ENCODE peak calls at places on chromosome 4, in eight cellular contexts. Z, L, G, C, S, P, Y and R are unnamed samples.

GRCh38 chr4:56959064-56959463 is 18.3 kb downstream of the NOA1 start:
- DNase-seq in Z (no peak), L (no peak), G (no peak), C (no peak), S (no peak), P (no peak), Y (no peak), R (no peak)

GRCh38 chr4:141713771-141714445 is 77.5 kb downstream of the IL15 start:
- DNase-seq in Z (no peak), L (no peak), G (no peak), C (peak), S (no peak), P (no peak), Y (no peak), R (peak)

GRCh38 chr4:158941321-158941720 is 161.6 kb upstream of the RAPGEF2 start:
- DNase-seq in Z (no peak), L (no peak), G (no peak), C (no peak), S (no peak), P (no peak), Y (no peak), R (no peak)

GRCh38 chr4:122632396-122633143 is 11.7 kb upstream of the IL21 start:
- DNase-seq in Z (no peak), L (no peak), G (no peak), C (no peak), S (no peak), P (no peak), Y (no peak), R (no peak)

GRCh38 chr4:114780205-114780604 is 181.6 kb downstream of the UGT8 start:
- DNase-seq in Z (peak), L (peak), G (no peak), C (peak), S (no peak), P (no peak), Y (no peak), R (peak)

GRCh38 chr4:137390141-137390540 is 142.2 kb downstream of the PCDH18 start:
- DNase-seq in Z (no peak), L (no peak), G (no peak), C (no peak), S (no peak), P (no peak), Y (no peak), R (no peak)

GRCh38 chr4:26751838-26752237 is 108.8 kb upstream of the STIM2 start:
- DNase-seq in Z (no peak), L (no peak), G (no peak), C (no peak), S (no peak), P (no peak), Y (no peak), R (no peak)

GRCh38 chr4:68129793-68130192 is at the start of gene TMPRSS11F:
- DNase-seq in Z (no peak), L (no peak), G (no peak), C (peak), S (no peak), P (no peak), Y (no peak), R (no peak)

GRCh38 chr4:163494360-163495241 is at the start of gene TMA16:
- DNase-seq in Z (peak), L (peak), G (peak), C (peak), S (peak), P (peak), Y (peak), R (peak)

GRCh38 chr4:124711469-124712416 is 789 bp downstream of the ANKRD50 start:
- DNase-seq in Z (peak), L (peak), G (no peak), C (peak), S (no peak), P (no peak), Y (no peak), R (peak)

GRCh38 chr4:78688385-78688784 is 87.8 kb upstream of the BMP2K start:
- DNase-seq in Z (no peak), L (no peak), G (no peak), C (no peak), S (no peak), P (no peak), Y (no peak), R (no peak)

GRCh38 chr4:109588176-109588575 is 28.1 kb downstream of the MCUB start:
- DNase-seq in Z (no peak), L (no peak), G (no peak), C (no peak), S (no peak), P (no peak), Y (no peak), R (no peak)

GRCh38 chr4:73589261-73589847 is 30.9 kb downstream of the RASSF6 start:
- DNase-seq in Z (no peak), L (no peak), G (no peak), C (peak), S (no peak), P (no peak), Y (no peak), R (no peak)

GRCh38 chr4:107546637-107547036 is 173.4 kb downstream of the PAPSS1 start:
- DNase-seq in Z (no peak), L (no peak), G (no peak), C (no peak), S (no peak), P (no peak), Y (no peak), R (no peak)

GRCh38 chr4:41839945-41840854 is 91.7 kb upstream of the PHOX2B start:
- DNase-seq in Z (no peak), L (no peak), G (no peak), C (no peak), S (no peak), P (no peak), Y (no peak), R (no peak)

GRCh38 chr4:113809313-113809712 is 47.8 kb upstream of the CAMK2D start:
- DNase-seq in Z (no peak), L (no peak), G (no peak), C (no peak), S (no peak), P (peak), Y (no peak), R (no peak)

GRCh38 chr4:11670304-11670703 is 241.6 kb upstream of the HS3ST1 start:
- DNase-seq in Z (no peak), L (no peak), G (no peak), C (no peak), S (no peak), P (no peak), Y (no peak), R (no peak)

GRCh38 chr4:183772361-183772760 is 113.3 kb downstream of the TRAPPC11 start:
- DNase-seq in Z (no peak), L (no peak), G (no peak), C (no peak), S (no peak), P (no peak), Y (no peak), R (no peak)

GRCh38 chr4:75723117-75723801 is 1.1 kb upstream of the USO1 start:
- DNase-seq in Z (no peak), L (no peak), G (no peak), C (no peak), S (no peak), P (no peak), Y (no peak), R (no peak)

GRCh38 chr4:168711197-168712120 is 214.6 kb downstream of the PALLD start:
- DNase-seq in Z (no peak), L (no peak), G (no peak), C (no peak), S (no peak), P (no peak), Y (no peak), R (no peak)

GRCh38 chr4:131534944-131535640 is 1614.0 kb upstream of the PCDH10 start:
- DNase-seq in Z (no peak), L (no peak), G (no peak), C (no peak), S (no peak), P (no peak), Y (no peak), R (no peak)

GRCh38 chr4:15420642-15421041 is 7.2 kb upstream of the C1QTNF7 start:
- DNase-seq in Z (no peak), L (no peak), G (no peak), C (peak), S (no peak), P (no peak), Y (no peak), R (no peak)

GRCh38 chr4:114474401-114474800 is 124.2 kb upstream of the UGT8 start:
- DNase-seq in Z (no peak), L (no peak), G (no peak), C (no peak), S (no peak), P (no peak), Y (no peak), R (no peak)

GRCh38 chr4:34615315-34615714 is 1629.0 kb downstream of the ARAP2 start:
- DNase-seq in Z (no peak), L (no peak), G (no peak), C (no peak), S (no peak), P (no peak), Y (no peak), R (peak)

GRCh38 chr4:30600246-30600645 is 119.9 kb upstream of the PCDH7 start:
- DNase-seq in Z (no peak), L (no peak), G (no peak), C (peak), S (no peak), P (no peak), Y (no peak), R (no peak)

GRCh38 chr4:119131160-119131559 is 4.5 kb upstream of the MYOZ2 start:
- DNase-seq in Z (no peak), L (no peak), G (no peak), C (no peak), S (no peak), P (no peak), Y (no peak), R (no peak)

GRCh38 chr4:139825523-139826014 is 159.9 kb downstream of the MGST2 start:
- DNase-seq in Z (no peak), L (peak), G (no peak), C (peak), S (no peak), P (no peak), Y (no peak), R (no peak)

DNA sequence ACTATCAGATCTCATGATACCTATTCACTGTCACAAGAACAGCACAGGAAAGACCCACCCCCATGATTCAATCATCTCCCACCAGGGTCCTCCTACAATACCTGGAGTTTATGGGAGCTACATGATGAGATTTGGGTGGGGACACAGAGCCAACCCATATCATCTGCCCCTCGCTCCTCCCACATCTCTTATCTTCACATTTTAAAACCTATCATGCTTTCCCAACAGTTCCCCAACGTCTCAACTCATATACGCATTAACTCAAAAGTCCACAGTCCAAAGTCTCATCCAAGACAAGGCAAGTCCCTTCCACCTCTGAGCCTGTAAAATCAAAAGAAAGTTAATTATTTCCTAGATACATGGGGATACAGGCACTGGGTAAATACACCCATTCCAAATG is 1185.2 kb downstream of the PCDH7 start:
- DNase-seq in Z (no peak), L (no peak), G (no peak), C (no peak), S (no peak), P (no peak), Y (no peak), R (no peak)
- H3K27ac ChIP-seq in Z (no peak), L (no peak), G (no peak), C (no peak), S (no peak), P (no peak), Y (no peak), R (no peak)

GRCh38 chr4:52823478-52824092 is 38.5 kb upstream of the RASL11B start:
- DNase-seq in Z (no peak), L (no peak), G (no peak), C (no peak), S (no peak), P (no peak), Y (no peak), R (no peak)
- H3K27ac ChIP-seq in Z (no peak), L (no peak), G (peak), C (no peak), S (no peak), P (no peak), Y (no peak), R (no peak)

DNA sequence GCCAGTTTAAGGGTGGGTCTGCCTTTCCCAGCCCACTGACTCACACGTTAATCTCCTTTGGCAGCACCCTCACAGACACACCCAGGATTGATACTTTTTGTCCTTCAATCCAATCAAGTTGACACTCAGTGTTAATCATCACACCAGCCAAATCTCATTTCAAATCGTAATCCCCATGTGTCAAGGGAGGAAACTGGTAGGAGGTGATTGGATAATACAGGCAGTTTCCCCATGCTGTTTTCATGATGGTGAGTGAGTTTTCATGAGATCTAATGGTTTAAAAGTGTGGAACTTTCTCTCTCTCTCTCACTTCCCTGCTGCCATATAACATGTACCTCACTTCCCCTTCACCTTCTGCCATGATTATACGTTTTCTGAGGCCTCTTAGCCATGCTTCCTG is 647.2 kb upstream of the FRG1 start:
- DNase-seq in Z (no peak), L (no peak), G (no peak), C (peak), S (no peak), P (no peak), Y (no peak), R (no peak)
- H3K27ac ChIP-seq in Z (no peak), L (no peak), G (no peak), C (no peak), S (no peak), P (no peak), Y (no peak), R (no peak)

GRCh38 chr4:7650606-7651400 is 216.1 kb upstream of the PSAPL1 start:
- DNase-seq in Z (peak), L (peak), G (no peak), C (peak), S (no peak), P (no peak), Y (no peak), R (peak)
- H3K27ac ChIP-seq in Z (peak), L (no peak), G (no peak), C (no peak), S (no peak), P (no peak), Y (no peak), R (peak)

GRCh38 chr4:18698119-18698883 is 676.7 kb upstream of the LCORL start:
- DNase-seq in Z (peak), L (no peak), G (no peak), C (peak), S (no peak), P (no peak), Y (no peak), R (no peak)
- H3K27ac ChIP-seq in Z (peak), L (no peak), G (no peak), C (no peak), S (no peak), P (no peak), Y (no peak), R (no peak)

GRCh38 chr4:153566751-153567150 is 100.6 kb downstream of the TMEM131L start:
- DNase-seq in Z (no peak), L (no peak), G (no peak), C (no peak), S (peak), P (peak), Y (no peak), R (no peak)
- H3K27ac ChIP-seq in Z (no peak), L (no peak), G (no peak), C (no peak), S (peak), P (peak), Y (no peak), R (no peak)

DNA sequence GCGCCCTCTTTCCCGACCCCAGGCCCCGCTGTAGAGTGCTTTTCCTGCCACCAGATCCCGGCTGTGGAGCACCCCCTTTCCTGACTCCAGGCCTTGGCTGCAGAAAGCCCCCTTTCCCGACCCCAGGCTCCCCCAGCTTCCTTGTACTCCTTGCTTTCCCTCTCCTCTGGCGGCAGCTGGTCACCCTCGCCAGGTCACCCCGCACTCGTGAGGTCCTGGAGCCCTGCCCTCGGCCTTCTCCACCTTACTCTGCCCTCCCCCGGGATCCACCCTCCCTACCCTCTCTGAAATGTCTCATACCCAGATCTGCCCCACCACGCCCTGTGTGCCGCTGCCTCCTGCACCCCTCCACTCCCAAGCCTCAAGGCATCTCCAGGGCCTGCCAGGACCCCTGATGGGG is 25.0 kb upstream of the C4orf50 start:
- DNase-seq in Z (no peak), L (no peak), G (no peak), C (no peak), S (no peak), P (no peak), Y (no peak), R (no peak)
- H3K27ac ChIP-seq in Z (no peak), L (no peak), G (no peak), C (no peak), S (no peak), P (no peak), Y (no peak), R (no peak)

DNA sequence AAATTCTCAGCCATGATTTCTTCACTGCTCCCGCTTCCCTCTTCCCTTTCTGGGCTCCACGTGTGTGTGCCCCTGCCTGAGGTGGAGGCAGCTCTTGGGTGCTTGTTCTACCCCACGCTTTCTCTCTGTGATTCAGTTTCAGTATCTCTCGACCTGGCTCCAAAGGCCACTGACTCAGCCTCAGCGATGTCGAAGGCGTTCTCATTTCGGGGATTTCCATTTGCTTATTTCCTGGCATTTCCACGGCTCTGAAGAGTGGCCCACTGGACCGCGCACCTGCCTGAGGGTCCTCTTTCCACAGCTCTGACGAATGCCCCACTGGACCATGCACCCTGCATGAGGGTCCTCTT is 52.4 kb downstream of the GAK start:
- DNase-seq in Z (no peak), L (no peak), G (no peak), C (no peak), S (no peak), P (no peak), Y (no peak), R (no peak)
- H3K27ac ChIP-seq in Z (no peak), L (no peak), G (no peak), C (no peak), S (no peak), P (no peak), Y (no peak), R (no peak)

GRCh38 chr4:40196724-40197281 is at the start of gene RHOH:
- DNase-seq in Z (peak), L (no peak), G (no peak), C (peak), S (no peak), P (no peak), Y (no peak), R (peak)

GRCh38 chr4:40200881-40201797 is 4.3 kb downstream of the RHOH start:
- DNase-seq in Z (peak), L (no peak), G (no peak), C (no peak), S (no peak), P (no peak), Y (no peak), R (no peak)

GRCh38 chr4:40199999-40200880 is 3.4 kb downstream of the RHOH start:
- DNase-seq in Z (peak), L (no peak), G (no peak), C (no peak), S (no peak), P (no peak), Y (no peak), R (no peak)

GRCh38 chr4:40197879-40198689 is 1.3 kb downstream of the RHOH start:
- DNase-seq in Z (peak), L (no peak), G (no peak), C (peak), S (no peak), P (no peak), Y (no peak), R (no peak)

GRCh38 chr4:40199179-40199670 is 2.4 kb downstream of the RHOH start:
- DNase-seq in Z (peak), L (no peak), G (no peak), C (no peak), S (no peak), P (no peak), Y (no peak), R (no peak)
- H3K27ac ChIP-seq in Z (peak), L (no peak), G (peak), C (no peak), S (no peak), P (no peak), Y (peak), R (no peak)

GRCh38 chr4:115944146-115944905 is 830.9 kb upstream of the NDST4 start:
- DNase-seq in Z (no peak), L (no peak), G (no peak), C (peak), S (no peak), P (no peak), Y (no peak), R (no peak)

GRCh38 chr4:115938764-115939443 is 825.5 kb upstream of the NDST4 start:
- DNase-seq in Z (no peak), L (no peak), G (no peak), C (peak), S (no peak), P (no peak), Y (no peak), R (no peak)
- H3K27ac ChIP-seq in Z (no peak), L (no peak), G (no peak), C (no peak), S (no peak), P (no peak), Y (no peak), R (no peak)